ENCODE peak calls at places on chromosomes 6 and 20, in ten cellular contexts. W, U, O, N, K, C, J, B, L and D are unnamed samples.

GRCh38 chr6:110683236-110683635 is 132.0 kb downstream of the CDK19 start:
- DNase-seq in C (no peak), O (no peak), N (no peak), W (no peak), L (no peak), B (no peak), K (no peak), J (no peak), U (no peak), D (no peak)

GRCh38 chr6:77883849-77884248 is 231.0 kb downstream of the MEI4 start:
- DNase-seq in N (no peak), B (no peak), K (no peak), C (no peak), O (no peak), U (no peak), J (no peak), L (no peak), W (no peak), D (no peak)

GRCh38 chr20:17226410-17227198 is at the start of gene PCSK2:
- DNase-seq in B (peak; percentile 98), O (peak; percentile 87), N (no peak), L (peak; percentile 24), J (peak; percentile 40), C (peak; percentile 77), K (peak; percentile 83), W (peak; percentile 18), U (no peak), D (peak; percentile 75)

GRCh38 chr20:20802328-20802727 is 89.9 kb upstream of the RALGAPA2 start:
- DNase-seq in B (peak; percentile 55), W (no peak), L (no peak), J (no peak), N (no peak), O (no peak), C (no peak), K (no peak), U (no peak), D (no peak)

GRCh38 chr6:142566628-142567396 is 265.0 kb downstream of the ADGRG6 start:
- DNase-seq in K (peak; percentile 3), O (peak; percentile 21), L (no peak), U (peak; percentile 63), N (no peak), B (peak; percentile 77), C (no peak), W (peak; percentile 59), J (peak; percentile 75), D (peak; percentile 44)

GRCh38 chr20:58228484-58229197 is at the start of gene ANKRD60:
- DNase-seq in U (no peak), N (no peak), L (no peak), W (peak; percentile 42), J (peak; percentile 50), C (no peak), K (peak; percentile 18), O (no peak), B (peak; percentile 60), D (no peak)

GRCh38 chr6:133340557-133340956 is 99.4 kb downstream of the EYA4 start:
- DNase-seq in K (no peak), B (no peak), U (no peak), N (no peak), W (no peak), L (no peak), J (no peak), C (no peak), O (no peak), D (no peak)

GRCh38 chr6:158475344-158476302 is 84.3 kb upstream of the TMEM181 start:
- DNase-seq in B (peak; percentile 90), L (no peak), J (peak; percentile 75), U (no peak), W (peak; percentile 85), O (peak; percentile 47), C (no peak), K (peak; percentile 70), N (peak; percentile 57), D (peak; percentile 52)

GRCh38 chr6:10030942-10031537 is 383.8 kb downstream of the TFAP2A start:
- DNase-seq in K (no peak), L (no peak), C (no peak), W (peak; percentile 11), N (no peak), J (peak; percentile 19), U (no peak), B (peak; percentile 58), O (no peak), D (no peak)

GRCh38 chr20:59866338-59866737 is 67.1 kb downstream of the SYCP2 start:
- DNase-seq in L (no peak), U (no peak), J (no peak), C (no peak), O (no peak), K (no peak), B (no peak), W (no peak), N (no peak), D (no peak)

GRCh38 chr6:119586250-119586882 is 236.8 kb upstream of the MAN1A1 start:
- DNase-seq in U (no peak), O (no peak), K (no peak), N (no peak), W (peak; percentile 26), J (no peak), B (no peak), C (no peak), L (no peak), D (no peak)

GRCh38 chr6:6556738-6557503 is 31.6 kb upstream of the LY86 start:
- DNase-seq in C (no peak), W (peak; percentile 58), B (peak; percentile 74), U (peak; percentile 57), O (no peak), N (no peak), J (peak; percentile 81), K (no peak), L (no peak), D (peak; percentile 53)

GRCh38 chr6:130778946-130779657 is 48.1 kb upstream of the SMLR1 start:
- DNase-seq in L (no peak), C (no peak), N (peak; percentile 67), B (no peak), W (no peak), K (no peak), O (no peak), J (no peak), U (no peak), D (peak; percentile 79)

GRCh38 chr6:13766201-13766634 is 48.1 kb downstream of the MCUR1 start:
- DNase-seq in C (no peak), N (no peak), B (peak; percentile 42), U (no peak), W (peak; percentile 16), K (no peak), L (no peak), O (no peak), J (no peak), D (no peak)

GRCh38 chr20:13243826-13244376 is 22.8 kb downstream of the ISM1 start:
- DNase-seq in J (no peak), O (no peak), B (no peak), N (no peak), C (no peak), W (no peak), K (no peak), U (no peak), L (no peak), D (no peak)

GRCh38 chr6:133890941-133891813 is 2.3 kb downstream of the TCF21 start:
- DNase-seq in O (peak; percentile 30), W (peak; percentile 31), J (peak; percentile 22), N (no peak), U (peak; percentile 17), K (no peak), C (no peak), B (no peak), L (peak; percentile 34), D (no peak)

GRCh38 chr6:11527274-11527870 is 10.2 kb upstream of the TMEM170B start:
- DNase-seq in U (no peak), K (no peak), W (no peak), N (no peak), O (no peak), J (no peak), C (no peak), L (no peak), B (no peak), D (no peak)

GRCh38 chr20:59004763-59005522 is 2.1 kb downstream of the CTSZ start:
- DNase-seq in O (peak; percentile 59), B (peak; percentile 52), K (no peak), L (peak; percentile 53), W (peak; percentile 87), J (no peak), C (peak; percentile 79), U (peak; percentile 58), N (no peak), D (no peak)

GRCh38 chr6:5082487-5083306 is 2.4 kb upstream of the PPP1R3G start:
- DNase-seq in U (no peak), O (no peak), W (no peak), C (no peak), B (no peak), J (no peak), L (peak; percentile 51), K (no peak), N (peak; percentile 69), D (no peak)